ENCODE peak calls at places on chromosomes 2 and 18, in eight cellular contexts. W, G, L, F, S, V, O and Q are unnamed samples.
A peak's percentile ranks its signal among the peaks of the same experiment; 100 is the strongest.

GRCh38 chr2:28185881-28186280 is 206.8 kb upstream of the FOSL2 start:
- DNase-seq in W (no peak), G (no peak), L (peak; percentile 90), F (no peak), S (no peak), V (no peak), O (no peak), Q (no peak)

GRCh38 chr2:138676654-138677053 is 103.5 kb downstream of the NXPH2 start:
- DNase-seq in W (no peak), G (no peak), L (no peak), F (no peak), S (no peak), V (no peak), O (no peak), Q (no peak)

GRCh38 chr2:84299211-84299775 is 159.8 kb downstream of the SUCLG1 start:
- DNase-seq in W (no peak), G (no peak), L (no peak), F (no peak), S (no peak), V (no peak), O (no peak), Q (no peak)

GRCh38 chr2:85427300-85427699 is 8.8 kb downstream of the SH2D6 start:
- DNase-seq in W (no peak), G (no peak), L (no peak), F (no peak), S (no peak), V (no peak), O (no peak), Q (no peak)

GRCh38 chr2:143908843-143909242 is 611.1 kb downstream of the ZEB2 start:
- DNase-seq in W (no peak), G (no peak), L (no peak), F (no peak), S (no peak), V (no peak), O (no peak), Q (no peak)

GRCh38 chr18:11975721-11976120 is 5.6 kb upstream of the IMPA2 start:
- DNase-seq in W (no peak), G (no peak), L (no peak), F (no peak), S (no peak), V (no peak), O (no peak), Q (no peak)

GRCh38 chr2:30184035-30184434 is 37.2 kb downstream of the YPEL5 start:
- DNase-seq in W (no peak), G (no peak), L (no peak), F (no peak), S (no peak), V (no peak), O (no peak), Q (no peak)

GRCh38 chr2:175817200-175817599 is 184.9 kb downstream of the LNPK start:
- DNase-seq in W (no peak), G (no peak), L (no peak), F (no peak), S (no peak), V (no peak), O (no peak), Q (no peak)

GRCh38 chr2:171553236-171553635 is 31.0 kb downstream of the CYBRD1 start:
- DNase-seq in W (no peak), G (no peak), L (no peak), F (no peak), S (no peak), V (no peak), O (no peak), Q (no peak)

GRCh38 chr2:96601382-96602292 is 36.5 kb downstream of the KANSL3 start:
- DNase-seq in W (no peak), G (no peak), L (no peak), F (no peak), S (no peak), V (no peak), O (no peak), Q (no peak)

GRCh38 chr18:58592223-58593214 is 36.4 kb downstream of the ALPK2 start:
- DNase-seq in W (no peak), G (no peak), L (no peak), F (no peak), S (no peak), V (no peak), O (no peak), Q (no peak)

GRCh38 chr2:40458271-40458794 is 6.4 kb upstream of the SLC8A1 start:
- DNase-seq in W (no peak), G (no peak), L (no peak), F (no peak), S (no peak), V (no peak), O (no peak), Q (no peak)

GRCh38 chr2:95023222-95023597 is 2.3 kb upstream of the MAL start:
- DNase-seq in W (no peak), G (peak; percentile 39), L (no peak), F (no peak), S (no peak), V (no peak), O (no peak), Q (no peak)

GRCh38 chr18:26215247-26215970 is 10.8 kb upstream of the TAF4B start:
- DNase-seq in W (no peak), G (peak; percentile 8), L (no peak), F (no peak), S (no peak), V (no peak), O (no peak), Q (no peak)

GRCh38 chr18:12056034-12056883 is 37.4 kb upstream of the ANKRD62 start:
- DNase-seq in W (no peak), G (no peak), L (no peak), F (no peak), S (no peak), V (no peak), O (no peak), Q (no peak)

GRCh38 chr2:147663153-147663961 is 181.5 kb upstream of the ACVR2A start:
- DNase-seq in W (no peak), G (no peak), L (no peak), F (no peak), S (no peak), V (no peak), O (no peak), Q (no peak)

DNA sequence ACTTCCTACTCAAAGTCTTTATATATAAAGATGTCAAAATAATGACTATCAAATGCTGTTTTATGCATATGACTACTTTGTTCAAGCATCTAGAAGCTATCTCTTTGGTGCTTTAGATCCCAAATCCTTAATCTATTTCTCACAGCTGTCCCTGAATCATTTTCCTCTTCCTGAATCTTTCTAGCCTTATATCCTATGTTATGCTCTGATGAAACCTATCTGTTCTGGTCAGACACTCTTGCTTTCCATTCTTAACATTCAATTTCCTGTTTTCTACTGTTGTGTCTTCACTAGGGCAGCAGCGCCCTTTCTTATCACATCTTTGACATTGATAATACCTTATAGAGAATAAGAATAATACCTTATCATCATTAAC is 6.3 kb upstream of the PARD3B start:
- DNase-seq in W (no peak), G (no peak), L (no peak), F (no peak), S (no peak), V (no peak), O (no peak), Q (no peak)
- H3K27ac ChIP-seq in W (no peak overlapping the region), G (no peak overlapping the region), L (peak overlapping the region; percentile 48), F (no peak overlapping the region), S (no peak overlapping the region), V (no peak overlapping the region), O (no peak overlapping the region), Q (no peak overlapping the region)

GRCh38 chr18:48061781-48062570 is 131.5 kb upstream of the SMAD2 start:
- DNase-seq in W (no peak), G (no peak), L (no peak), F (no peak), S (no peak), V (no peak), O (no peak), Q (no peak)

GRCh38 chr18:48059363-48060109 is 129.1 kb upstream of the SMAD2 start:
- DNase-seq in W (no peak), G (no peak), L (no peak), F (peak; percentile 56), S (no peak), V (no peak), O (no peak), Q (no peak)

GRCh38 chr18:48058486-48058885 is 128.0 kb upstream of the SMAD2 start:
- DNase-seq in W (no peak), G (no peak), L (no peak), F (peak; percentile 60), S (no peak), V (no peak), O (no peak), Q (no peak)

GRCh38 chr18:48060346-48060745 is 129.9 kb upstream of the SMAD2 start:
- DNase-seq in W (no peak), G (no peak), L (no peak), F (peak; percentile 46), S (no peak), V (no peak), O (no peak), Q (no peak)

GRCh38 chr18:48060947-48061346 is 130.5 kb upstream of the SMAD2 start:
- DNase-seq in W (no peak), G (no peak), L (no peak), F (peak; percentile 38), S (no peak), V (no peak), O (no peak), Q (no peak)
- H3K27ac ChIP-seq in W (no peak overlapping the region), G (no peak overlapping the region), L (no peak overlapping the region), F (no peak overlapping the region), S (no peak overlapping the region), V (no peak overlapping the region), O (no peak overlapping the region), Q (no peak overlapping the region)

DNA sequence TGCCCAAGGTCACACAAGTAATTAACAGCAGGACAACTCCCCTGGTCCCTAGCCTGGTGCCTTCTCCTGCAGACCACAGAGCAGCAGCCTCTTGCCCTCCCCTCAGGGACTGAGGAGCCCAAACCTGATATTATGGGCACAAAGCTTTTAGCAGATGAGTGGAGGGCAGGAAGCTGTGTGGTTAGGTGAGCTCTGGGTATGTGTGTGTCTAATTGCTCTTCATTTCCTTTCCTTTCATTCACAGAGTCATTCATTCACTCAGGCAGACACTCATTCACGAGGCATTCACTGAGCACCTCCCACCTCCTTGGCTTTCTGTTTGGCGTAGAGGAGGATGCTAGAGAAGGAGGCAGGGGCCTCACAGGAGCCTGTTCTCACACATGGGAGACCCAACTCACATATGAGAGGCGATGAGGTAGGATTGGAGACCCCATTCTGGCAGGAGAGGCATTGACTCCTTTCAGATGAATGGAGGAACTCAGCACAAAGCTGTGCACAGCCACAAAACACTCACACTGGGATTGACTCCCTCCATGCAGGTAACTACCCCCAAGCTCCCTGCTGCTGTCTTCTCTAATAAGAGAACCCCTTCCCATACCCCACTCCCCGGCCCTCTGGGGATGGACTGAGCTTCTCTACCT is 306.8 kb upstream of the SKOR2 start:
- DNase-seq in W (no peak), G (no peak), L (no peak), F (no peak), S (no peak), V (no peak), O (no peak), Q (no peak)
- H3K27ac ChIP-seq in W (no peak overlapping the region), G (no peak overlapping the region), L (no peak overlapping the region), F (no peak overlapping the region), S (no peak overlapping the region), V (no peak overlapping the region), O (no peak overlapping the region), Q (no peak overlapping the region)

DNA sequence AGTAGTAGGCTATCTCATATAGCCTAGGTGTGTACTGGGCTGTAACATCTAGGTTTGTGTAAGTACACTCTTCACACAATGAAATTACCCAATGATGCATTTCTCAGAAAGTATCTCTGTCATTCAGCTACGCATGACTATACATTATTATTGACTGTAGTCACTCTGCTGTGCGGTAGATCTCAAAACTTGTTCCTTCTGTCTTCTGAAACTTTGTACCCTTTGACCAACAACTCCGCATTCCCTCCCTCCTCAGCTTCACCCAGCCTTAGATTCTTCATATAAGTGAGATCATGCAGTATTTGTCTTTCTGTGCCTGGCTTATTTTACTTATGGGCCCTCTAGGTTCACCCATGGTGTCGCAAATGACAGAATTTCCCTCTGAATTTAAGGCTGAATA is 49.0 kb downstream of the TAF1B start:
- DNase-seq in W (no peak), G (no peak), L (no peak), F (no peak), S (no peak), V (no peak), O (no peak), Q (no peak)
- H3K27ac ChIP-seq in W (no peak overlapping the region), G (no peak overlapping the region), L (no peak overlapping the region), F (no peak overlapping the region), S (no peak overlapping the region), V (no peak overlapping the region), O (no peak overlapping the region), Q (no peak overlapping the region)